ENCODE peak calls at places on chromosomes 6 and 20, in eight cellular contexts. B, O, R, F, Y, C, J and X are unnamed samples.

GRCh38 chr6:31247813-31248212 is 24.1 kb downstream of the HLA-C start:
- DNase-seq in B (no peak), O (no peak), R (no peak), F (no peak), Y (no peak), C (no peak), J (no peak), X (no peak)

GRCh38 chr20:48689874-48690571 is 137.8 kb downstream of the PREX1 start:
- DNase-seq in B (no peak), O (no peak), R (no peak), F (no peak), Y (no peak), C (no peak), J (no peak), X (no peak)

GRCh38 chr20:37542281-37542680 is 14.6 kb upstream of the BLCAP start:
- DNase-seq in B (no peak), O (no peak), R (no peak), F (no peak), Y (no peak), C (no peak), J (no peak), X (no peak)

GRCh38 chr6:90387826-90388225 is 91.2 kb upstream of the BACH2 start:
- DNase-seq in B (no peak), O (no peak), R (no peak), F (no peak), Y (no peak), C (no peak), J (no peak), X (no peak)

GRCh38 chr6:119129968-119130484 is 51.6 kb upstream of the FAM184A start:
- DNase-seq in B (no peak), O (peak), R (no peak), F (peak), Y (no peak), C (peak), J (no peak), X (no peak)

GRCh38 chr20:25084616-25085187 is 2.8 kb upstream of the VSX1 start:
- DNase-seq in B (peak), O (no peak), R (no peak), F (no peak), Y (no peak), C (no peak), J (no peak), X (no peak)

GRCh38 chr6:33837971-33838665 is 34.3 kb upstream of the MLN start:
- DNase-seq in B (peak), O (peak), R (no peak), F (peak), Y (no peak), C (no peak), J (no peak), X (no peak)

GRCh38 chr6:111628117-111628866 is 22.6 kb upstream of the TRAF3IP2 start:
- DNase-seq in B (no peak), O (peak), R (no peak), F (no peak), Y (no peak), C (no peak), J (no peak), X (no peak)

GRCh38 chr6:43708857-43709653 is 21.5 kb upstream of the MRPS18A start:
- DNase-seq in B (no peak), O (peak), R (peak), F (peak), Y (peak), C (no peak), J (no peak), X (no peak)

GRCh38 chr6:137879301-137879700 is 12.2 kb downstream of the TNFAIP3 start:
- DNase-seq in B (no peak), O (no peak), R (no peak), F (no peak), Y (no peak), C (no peak), J (no peak), X (no peak)

GRCh38 chr6:137878070-137878809 is 11.2 kb downstream of the TNFAIP3 start:
- DNase-seq in B (no peak), O (no peak), R (no peak), F (no peak), Y (no peak), C (no peak), J (no peak), X (no peak)

GRCh38 chr6:137879885-137880430 is 12.9 kb downstream of the TNFAIP3 start:
- DNase-seq in B (no peak), O (no peak), R (no peak), F (no peak), Y (no peak), C (no peak), J (no peak), X (no peak)

GRCh38 chr6:137877113-137877512 is 10.1 kb downstream of the TNFAIP3 start:
- DNase-seq in B (no peak), O (no peak), R (no peak), F (no peak), Y (no peak), C (no peak), J (no peak), X (no peak)

GRCh38 chr6:137878810-137879285 is 11.8 kb downstream of the TNFAIP3 start:
- DNase-seq in B (peak), O (no peak), R (no peak), F (no peak), Y (no peak), C (no peak), J (no peak), X (no peak)
- TF ChIP-seq CTCF in B (no peak), O (no peak), R (no peak), F (peak), Y (no peak), C (no peak), J (no peak), X (no peak)

DNA sequence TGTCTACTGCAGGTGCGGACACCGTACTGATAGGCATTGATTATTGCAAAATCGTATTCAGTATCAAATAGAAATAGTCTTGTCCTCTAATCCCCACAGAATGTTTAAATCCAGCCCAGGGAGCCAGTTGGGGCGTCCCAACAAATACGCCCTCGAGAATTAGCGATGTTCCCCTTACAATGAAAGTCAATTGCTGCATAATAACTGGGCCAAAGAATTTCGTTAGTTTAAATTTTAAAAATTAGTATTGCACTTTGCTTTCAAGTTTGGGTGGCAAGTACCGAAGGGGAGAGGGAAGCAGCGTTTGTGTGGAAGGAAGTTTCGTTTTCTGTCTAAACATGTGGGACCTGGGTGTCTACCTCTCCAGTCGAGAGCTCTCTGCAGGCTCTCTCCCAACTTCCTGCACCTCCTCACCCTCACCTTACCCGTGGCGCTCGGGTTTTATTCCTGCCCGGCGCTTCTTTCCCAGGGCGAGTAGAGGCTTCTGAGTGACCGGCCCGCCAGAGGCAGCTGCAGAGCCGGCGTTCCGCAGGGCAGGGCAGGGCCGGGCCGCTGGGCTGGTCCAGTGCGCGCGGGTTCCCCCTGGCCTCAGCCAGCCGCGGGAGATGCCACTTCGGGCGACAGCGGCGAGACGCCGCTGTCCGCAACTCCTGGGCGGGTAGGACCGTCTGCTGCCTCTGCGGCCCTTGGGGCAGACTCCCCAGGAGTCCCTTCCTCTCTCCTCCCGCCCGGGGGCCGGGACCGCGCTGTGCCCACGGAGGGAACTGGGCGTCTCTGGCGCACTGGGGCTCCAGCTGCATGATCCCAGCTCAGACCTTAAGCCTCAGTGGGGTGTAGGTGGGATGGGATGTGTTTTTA is 862 bp upstream of the TFAP2C start:
- DNase-seq in B (no peak), O (peak), R (no peak), F (no peak), Y (no peak), C (peak), J (no peak), X (no peak)
- H3K4me3 ChIP-seq in B (peak), O (peak), R (no peak), F (peak), Y (no peak), C (no peak), J (peak), X (no peak)

DNA sequence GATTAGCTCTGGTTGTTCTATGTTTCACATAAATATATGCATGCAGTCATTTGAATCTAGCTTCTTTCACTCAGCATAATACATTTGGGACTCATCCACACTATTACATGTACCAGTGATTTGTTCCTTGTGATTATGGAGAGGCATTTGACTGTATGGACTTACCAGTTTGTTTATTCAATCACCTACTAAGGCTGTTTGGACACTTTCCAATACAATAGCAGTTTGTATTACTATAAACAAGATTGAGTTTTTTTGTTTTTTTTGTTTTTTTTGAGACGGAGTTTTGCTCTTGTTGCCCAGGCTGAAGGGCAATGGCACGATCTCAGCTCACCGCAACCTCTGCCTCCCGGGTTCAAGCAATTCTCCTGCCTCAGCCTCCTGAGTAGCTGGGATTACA is 109.8 kb upstream of the DST start:
- DNase-seq in B (no peak), O (no peak), R (no peak), F (no peak), Y (no peak), C (no peak), J (no peak), X (no peak)
- TF ChIP-seq CTCF in B (no peak), O (no peak), R (no peak), F (no peak), Y (no peak), C (no peak), J (no peak), X (no peak)

GRCh38 chr6:71524201-71524600 is 235.6 kb downstream of the OGFRL1 start:
- DNase-seq in B (no peak), O (no peak), R (no peak), F (no peak), Y (no peak), C (no peak), J (no peak), X (no peak)
- H3K4me3 ChIP-seq in B (no peak), O (no peak), R (no peak), F (no peak), Y (no peak), C (no peak), J (no peak), X (no peak)

DNA sequence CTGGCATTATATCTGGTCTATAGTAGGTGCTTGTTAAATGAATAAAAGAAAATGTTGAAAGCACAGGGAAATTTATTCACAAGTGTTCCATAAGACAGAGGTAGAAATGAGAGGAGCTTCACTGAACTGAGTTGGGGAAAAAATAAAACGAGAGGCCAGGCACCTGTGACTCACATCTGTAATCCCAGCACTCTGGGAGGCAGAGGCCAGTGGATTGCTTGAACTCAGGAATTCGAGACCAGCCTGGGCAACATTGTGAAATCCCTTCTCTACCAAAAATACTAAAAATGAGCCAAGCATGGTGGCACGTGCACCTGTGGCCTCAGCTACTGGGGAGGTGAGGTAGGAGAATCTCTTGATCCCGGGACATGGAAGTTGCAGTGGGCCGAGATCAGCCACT is 28.1 kb upstream of the IBTK start:
- DNase-seq in B (no peak), O (no peak), R (no peak), F (no peak), Y (no peak), C (no peak), J (no peak), X (no peak)
- TF ChIP-seq CTCF in B (no peak), O (no peak), R (no peak), F (no peak), Y (no peak), C (no peak), J (no peak), X (no peak)

GRCh38 chr20:39041067-39041466 is 78.9 kb downstream of the DHX35 start:
- DNase-seq in B (no peak), O (no peak), R (no peak), F (no peak), Y (no peak), C (no peak), J (no peak), X (no peak)

GRCh38 chr20:39040116-39040515 is 78.0 kb downstream of the DHX35 start:
- DNase-seq in B (no peak), O (no peak), R (no peak), F (no peak), Y (no peak), C (no peak), J (no peak), X (no peak)

GRCh38 chr20:39038495-39038894 is 76.4 kb downstream of the DHX35 start:
- DNase-seq in B (no peak), O (no peak), R (no peak), F (no peak), Y (no peak), C (no peak), J (no peak), X (no peak)

GRCh38 chr20:39038047-39038446 is 75.9 kb downstream of the DHX35 start:
- DNase-seq in B (no peak), O (no peak), R (no peak), F (no peak), Y (no peak), C (no peak), J (no peak), X (no peak)

GRCh38 chr20:39039261-39039660 is 77.1 kb downstream of the DHX35 start:
- DNase-seq in B (no peak), O (no peak), R (no peak), F (no peak), Y (no peak), C (no peak), J (no peak), X (no peak)
- H3K4me3 ChIP-seq in B (no peak), O (no peak), R (no peak), F (no peak), Y (no peak), C (no peak), J (no peak), X (no peak)

DNA sequence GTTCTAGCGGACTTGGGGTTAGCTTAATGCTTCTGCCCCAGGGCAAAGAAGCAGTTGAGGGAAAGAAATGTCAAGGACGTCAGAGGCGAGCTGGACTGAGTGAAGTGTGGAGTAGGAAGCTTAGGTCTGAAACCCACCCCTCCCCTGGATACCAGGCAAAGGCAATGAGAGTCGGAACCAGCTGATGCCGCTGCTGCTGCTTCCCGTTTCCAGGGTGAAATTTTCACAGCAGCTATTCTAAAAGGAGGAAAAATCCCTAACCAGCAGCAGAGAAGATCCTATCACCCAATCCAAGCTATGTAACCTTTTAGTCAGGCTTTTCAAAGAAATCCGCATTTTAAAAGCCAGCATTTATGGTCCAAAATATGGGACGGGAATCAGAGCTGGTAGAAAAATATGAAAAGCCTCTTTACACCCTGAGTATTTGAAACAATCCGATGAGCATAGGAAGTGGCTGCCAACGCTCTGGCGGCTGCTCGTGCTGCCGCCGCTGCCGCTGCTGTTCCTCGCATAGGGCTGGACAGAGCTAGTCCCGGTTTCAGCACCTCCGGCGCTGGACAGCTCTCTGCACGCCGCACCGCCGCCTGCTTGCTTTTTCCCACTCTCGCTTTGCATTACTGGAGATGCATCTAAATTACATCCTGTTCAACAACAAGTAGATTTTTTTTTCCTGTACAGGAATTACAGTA is 564.2 kb downstream of the LMBRD1 start:
- DNase-seq in B (no peak), O (peak), R (peak), F (peak), Y (no peak), C (peak), J (peak), X (no peak)
- TF ChIP-seq CTCF in B (no peak), O (no peak), R (no peak), F (no peak), Y (no peak), C (no peak), J (no peak), X (no peak)

DNA sequence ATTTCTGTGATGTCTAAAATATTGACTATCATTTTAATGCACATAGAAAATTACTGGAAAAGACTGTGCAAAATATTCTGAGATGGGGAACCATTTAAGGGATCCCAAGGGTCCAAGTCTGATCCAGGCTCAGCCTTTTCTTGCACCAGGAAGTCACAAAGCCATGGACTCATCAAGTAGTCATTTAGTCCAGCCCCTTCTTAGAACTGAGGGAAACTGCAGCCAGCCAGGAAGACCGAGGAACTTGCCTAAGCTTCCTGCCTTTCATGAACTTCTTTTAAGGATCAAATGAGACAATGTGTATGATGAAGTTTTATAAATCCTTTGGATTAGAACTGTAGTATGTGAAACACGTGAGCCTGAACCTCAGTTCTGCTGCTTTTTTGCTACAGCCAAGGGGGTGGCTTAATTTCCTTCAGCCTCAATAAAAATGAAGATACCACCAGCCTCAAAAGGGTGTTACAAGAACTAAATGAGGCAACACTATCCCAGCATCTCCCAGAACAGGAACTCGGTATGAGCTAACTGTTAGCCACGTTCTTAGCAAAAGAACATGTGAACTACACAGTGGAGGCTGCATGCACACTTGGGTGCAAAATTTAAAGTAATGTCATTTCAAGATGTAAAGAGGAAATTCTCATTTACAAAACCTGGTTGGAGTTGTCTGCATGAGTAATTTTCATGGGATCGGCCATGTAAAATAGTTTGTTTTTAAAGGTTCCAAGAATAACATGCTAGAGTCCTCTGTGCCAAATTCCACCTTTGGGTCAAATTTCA is 76.0 kb upstream of the TBC1D7 start:
- DNase-seq in B (no peak), O (peak), R (no peak), F (peak), Y (no peak), C (no peak), J (no peak), X (no peak)
- H3K4me3 ChIP-seq in B (no peak), O (no peak), R (no peak), F (no peak), Y (no peak), C (no peak), J (no peak), X (no peak)

GRCh38 chr20:58950603-58951002 is 30.5 kb upstream of the NELFCD start:
- DNase-seq in B (no peak), O (no peak), R (no peak), F (no peak), Y (no peak), C (no peak), J (no peak), X (no peak)
- TF ChIP-seq CTCF in B (no peak), O (no peak), R (no peak), F (no peak), Y (no peak), C (no peak), J (no peak), X (peak)